ENCODE peak calls at places on chromosomes 4 and X, in ten cellular contexts. N is CD8-positive, alpha-beta T cell; E is breast epithelium; X is activated gamma-delta T cell treated with Interleukin-2 at 50 U/mL for 16 hours; O is SJCRH30; R is HFFc6; G is HEK293T; V is ovary; K is RWPE1; J is colonic mucosa. M is an unnamed sample.

GRCh38 chr4:182207806-182208483 is 35.3 kb upstream of the TENM3 start:
- DNase-seq in N (no peak), E (no peak), X (no peak), O (no peak), R (peak), G (no peak), V (no peak), K (peak), J (no peak), M (no peak)

GRCh38 chrX:48676893-48677270 is 6.7 kb upstream of the WAS start:
- DNase-seq in N (no peak), E (no peak), X (no peak), O (no peak), R (no peak), G (no peak), V (no peak), K (no peak), J (peak), M (no peak)

GRCh38 chrX:38494239-38494823 is 67.0 kb upstream of the TSPAN7 start:
- DNase-seq in N (no peak), E (no peak), X (no peak), O (no peak), R (no peak), G (no peak), V (no peak), K (no peak), J (no peak), M (no peak)

GRCh38 chrX:65528705-65529340 is 5.8 kb downstream of the LAS1L start:
- DNase-seq in N (peak), E (no peak), X (peak), O (peak), R (no peak), G (peak), V (peak), K (peak), J (peak), M (peak)

GRCh38 chr4:74446193-74446868 is 1.4 kb downstream of the AREG start:
- DNase-seq in N (no peak), E (no peak), X (no peak), O (no peak), R (no peak), G (no peak), V (no peak), K (peak), J (no peak), M (no peak)

GRCh38 chr4:43089730-43090129 is 197.2 kb downstream of the GRXCR1 start:
- DNase-seq in N (no peak), E (no peak), X (no peak), O (no peak), R (no peak), G (no peak), V (no peak), K (peak), J (no peak), M (no peak)

GRCh38 chr4:25991296-25991695 is 77.3 kb downstream of the SMIM20 start:
- DNase-seq in N (no peak), E (no peak), X (no peak), O (no peak), R (no peak), G (no peak), V (no peak), K (no peak), J (no peak), M (no peak)

GRCh38 chrX:21989415-21989814 is 42.7 kb upstream of the PHEX start:
- DNase-seq in N (no peak), E (no peak), X (no peak), O (no peak), R (no peak), G (no peak), V (no peak), K (no peak), J (no peak), M (no peak)

GRCh38 chrX:115367455-115367854 is 77.9 kb downstream of the LUZP4 start:
- DNase-seq in N (no peak), E (peak), X (no peak), O (peak), R (no peak), G (no peak), V (no peak), K (peak), J (no peak), M (no peak)

GRCh38 chrX:2401590-2402360 is 99.0 kb downstream of the DHRSX start:
- DNase-seq in N (no peak), E (peak), X (no peak), O (no peak), R (no peak), G (no peak), V (no peak), K (peak), J (no peak), M (no peak)

GRCh38 chr4:185096032-185096653 is 46.9 kb upstream of the SLC25A4 start:
- DNase-seq in N (no peak), E (no peak), X (no peak), O (peak), R (peak), G (peak), V (peak), K (peak), J (peak), M (peak)

GRCh38 chr4:8182858-8183725 is 16.0 kb upstream of the SH3TC1 start:
- DNase-seq in N (no peak), E (peak), X (no peak), O (peak), R (peak), G (peak), V (peak), K (peak), J (peak), M (peak)

GRCh38 chrX:103464774-103465117 is 54.5 kb downstream of the RAB40A start:
- DNase-seq in N (peak), E (peak), X (peak), O (peak), R (peak), G (peak), V (peak), K (peak), J (peak), M (peak)

GRCh38 chrX:107712231-107713204 is 63.1 kb downstream of the TSC22D3 start:
- DNase-seq in N (no peak), E (no peak), X (no peak), O (no peak), R (no peak), G (no peak), V (peak), K (no peak), J (no peak), M (no peak)

GRCh38 chrX:112877771-112878173 is 37.1 kb upstream of the AMOT start:
- DNase-seq in N (no peak), E (no peak), X (no peak), O (no peak), R (no peak), G (no peak), V (no peak), K (no peak), J (no peak), M (no peak)

GRCh38 chrX:38326086-38326485 is 1.2 kb downstream of the RPGR start:
- DNase-seq in N (no peak), E (no peak), X (no peak), O (no peak), R (no peak), G (no peak), V (no peak), K (no peak), J (no peak), M (no peak)

GRCh38 chrX:104922206-104922621 is 298.3 kb downstream of the TEX13A start:
- DNase-seq in N (peak), E (peak), X (peak), O (peak), R (peak), G (peak), V (peak), K (peak), J (peak), M (peak)

GRCh38 chr4:156906325-156906724 is 65.3 kb downstream of the PDGFC start:
- DNase-seq in N (no peak), E (no peak), X (no peak), O (no peak), R (no peak), G (no peak), V (no peak), K (peak), J (no peak), M (no peak)

GRCh38 chr4:14767142-14767541 is 235.1 kb upstream of the CPEB2 start:
- DNase-seq in N (no peak), E (no peak), X (no peak), O (no peak), R (no peak), G (no peak), V (no peak), K (no peak), J (no peak), M (no peak)

GRCh38 chr4:169179609-169180526 is 90.9 kb downstream of the SH3RF1 start:
- DNase-seq in N (no peak), E (no peak), X (no peak), O (no peak), R (no peak), G (no peak), V (no peak), K (no peak), J (no peak), M (no peak)

GRCh38 chr4:3299122-3299521 is 6.3 kb downstream of the RGS12 start:
- DNase-seq in N (no peak), E (no peak), X (no peak), O (no peak), R (no peak), G (no peak), V (no peak), K (no peak), J (peak), M (no peak)

GRCh38 chr4:6957148-6957520 is 47.5 kb downstream of the TBC1D14 start:
- DNase-seq in N (no peak), E (no peak), X (no peak), O (no peak), R (no peak), G (no peak), V (no peak), K (no peak), J (peak), M (no peak)

GRCh38 chr4:81062001-81062400 is 31.5 kb downstream of the BMP3 start:
- DNase-seq in N (no peak), E (no peak), X (no peak), O (no peak), R (no peak), G (no peak), V (no peak), K (no peak), J (no peak), M (no peak)

GRCh38 chrX:323721-324628 is 5.4 kb upstream of the GTPBP6 start:
- DNase-seq in N (no peak), E (no peak), X (no peak), O (peak), R (peak), G (peak), V (no peak), K (no peak), J (no peak), M (no peak)

GRCh38 chrX:75547783-75548182 is 24.9 kb upstream of the ZDHHC15 start:
- DNase-seq in N (no peak), E (peak), X (no peak), O (peak), R (no peak), G (no peak), V (peak), K (no peak), J (no peak), M (peak)

GRCh38 chr4:108224628-108225053 is 55.9 kb upstream of the LEF1 start:
- DNase-seq in N (no peak), E (no peak), X (no peak), O (peak), R (no peak), G (peak), V (no peak), K (no peak), J (no peak), M (no peak)

GRCh38 chr4:153447175-153447887 is 18.8 kb upstream of the TMEM131L start:
- DNase-seq in N (no peak), E (no peak), X (no peak), O (peak), R (no peak), G (peak), V (no peak), K (no peak), J (no peak), M (no peak)

GRCh38 chrX:107571296-107571998 is 56.9 kb upstream of the PRPS1 start:
- DNase-seq in N (no peak), E (no peak), X (no peak), O (peak), R (peak), G (no peak), V (no peak), K (peak), J (no peak), M (no peak)

GRCh38 chr4:44760142-44760898 is 34.0 kb upstream of the GNPDA2 start:
- DNase-seq in N (no peak), E (no peak), X (no peak), O (peak), R (peak), G (peak), V (no peak), K (peak), J (no peak), M (no peak)

GRCh38 chr4:183544109-183544508 is 39.3 kb downstream of the ING2 start:
- DNase-seq in N (no peak), E (no peak), X (no peak), O (no peak), R (no peak), G (no peak), V (no peak), K (no peak), J (no peak), M (no peak)

GRCh38 chr4:76589872-76590846 is 155.1 kb downstream of the SHROOM3 start:
- DNase-seq in N (no peak), E (peak), X (no peak), O (peak), R (peak), G (no peak), V (peak), K (peak), J (peak), M (peak)

GRCh38 chr4:171846232-171846631 is 33.0 kb downstream of the GALNTL6 start:
- DNase-seq in N (no peak), E (no peak), X (no peak), O (peak), R (peak), G (peak), V (no peak), K (peak), J (peak), M (peak)

GRCh38 chr4:121698119-121698732 is 1.4 kb upstream of the ANXA5 start:
- DNase-seq in N (no peak), E (no peak), X (no peak), O (peak), R (no peak), G (no peak), V (peak), K (no peak), J (no peak), M (no peak)

GRCh38 chrX:154307207-154307606 is 11.6 kb downstream of the TKTL1 start:
- DNase-seq in N (no peak), E (no peak), X (no peak), O (no peak), R (no peak), G (no peak), V (no peak), K (no peak), J (no peak), M (no peak)

GRCh38 chr4:136900706-136901105 is 631.6 kb downstream of the PCDH18 start:
- DNase-seq in N (no peak), E (no peak), X (no peak), O (peak), R (no peak), G (no peak), V (no peak), K (no peak), J (no peak), M (no peak)

GRCh38 chr4:177250056-177250696 is 59.5 kb upstream of the NEIL3 start:
- DNase-seq in N (peak), E (peak), X (peak), O (peak), R (peak), G (peak), V (peak), K (peak), J (peak), M (peak)

GRCh38 chr4:184649971-184650855 is 675 bp downstream of the PRIMPOL start:
- DNase-seq in N (no peak), E (peak), X (no peak), O (peak), R (peak), G (no peak), V (peak), K (no peak), J (no peak), M (no peak)